ENCODE peak calls at places on chromosomes 7 and 10, in six cellular contexts. T is IMR-90, R is lung, M is cardiac muscle cell, F is neural progenitor cell, B is heart right ventricle. G is an unnamed sample.

GRCh38 chr10:44974628-44975431 is 3.8 kb downstream of the DEPP1 start:
- DNase-seq in F (peak), T (no peak), R (peak), B (peak), M (peak), G (peak)

GRCh38 chr10:99276848-99277486 is 41.3 kb upstream of the HPSE2 start:
- DNase-seq in B (no peak), R (no peak), T (peak), F (peak), M (peak), G (peak)

GRCh38 chr7:84412161-84412969 is 217.8 kb upstream of the SEMA3A start:
- DNase-seq in T (peak), M (no peak), B (no peak), R (no peak), F (peak), G (peak)

GRCh38 chr7:2734084-2734601 is 46.1 kb downstream of the AMZ1 start:
- DNase-seq in B (no peak), R (no peak), F (no peak), M (no peak), T (no peak), G (no peak)

GRCh38 chr7:20330176-20330796 is 414 bp upstream of the ITGB8 start:
- DNase-seq in R (peak), M (peak), F (peak), T (peak), B (peak), G (peak)

GRCh38 chr7:19442016-19442785 is 266.6 kb downstream of the POLR1F start:
- DNase-seq in T (peak), B (no peak), F (peak), R (no peak), M (peak), G (peak)

GRCh38 chr10:98519936-98520335 is 73.2 kb upstream of the HPS1 start:
- DNase-seq in R (no peak), B (no peak), F (peak), M (no peak), T (no peak), G (no peak)

GRCh38 chr10:44308935-44309334 is 76.0 kb downstream of the CXCL12 start:
- DNase-seq in B (no peak), T (no peak), R (no peak), M (no peak), F (no peak), G (no peak)

GRCh38 chr7:150955519-150956394 is 22.4 kb downstream of the KCNH2 start:
- DNase-seq in R (no peak), T (peak), M (peak), F (peak), B (peak), G (no peak)

GRCh38 chr10:113504423-113504822 is 48.4 kb upstream of the HABP2 start:
- DNase-seq in M (no peak), F (no peak), R (no peak), B (no peak), T (no peak), G (peak)

GRCh38 chr7:140229591-140230516 is 53.1 kb upstream of the KDM7A start:
- DNase-seq in M (peak), B (no peak), T (no peak), F (peak), R (no peak), G (no peak)

GRCh38 chr10:107546986-107547385 is 382.5 kb upstream of the SORCS1 start:
- DNase-seq in M (no peak), T (no peak), F (no peak), B (no peak), R (no peak), G (no peak)

GRCh38 chr10:100346351-100346764 is 675 bp upstream of the SCD start:
- DNase-seq in M (peak), F (peak), T (peak), R (peak), B (peak), G (peak)

GRCh38 chr7:137032436-137032835 is 164.0 kb downstream of the CHRM2 start:
- DNase-seq in M (no peak), T (peak), R (no peak), B (no peak), F (no peak), G (no peak)

GRCh38 chr7:28076421-28077163 is 104.0 kb downstream of the JAZF1 start:
- DNase-seq in F (no peak), B (no peak), T (no peak), M (no peak), R (no peak), G (no peak)

GRCh38 chr10:24231200-24231599 is 22.3 kb downstream of the KIAA1217 start:
- DNase-seq in B (no peak), F (no peak), M (no peak), T (no peak), R (no peak), G (no peak)

GRCh38 chr7:70665997-70666396 is 465.9 kb upstream of the GALNT17 start:
- DNase-seq in R (no peak), B (no peak), T (no peak), M (no peak), F (no peak), G (no peak)

GRCh38 chr7:134855467-134855866 is 76.0 kb downstream of the CALD1 start:
- DNase-seq in B (no peak), M (no peak), F (no peak), R (no peak), T (no peak), G (peak)

GRCh38 chr10:70737977-70738376 is 47.2 kb downstream of the TBATA start:
- DNase-seq in B (no peak), M (no peak), F (no peak), R (no peak), T (no peak), G (no peak)

GRCh38 chr7:21767300-21767900 is 178.3 kb downstream of the CDCA7L start:
- DNase-seq in B (peak), M (peak), R (peak), T (peak), F (peak), G (peak)

GRCh38 chr7:148385009-148385682 is 205.4 kb upstream of the C7orf33 start:
- DNase-seq in B (no peak), M (no peak), T (no peak), R (no peak), F (peak), G (no peak)

GRCh38 chr10:109018892-109019507 is 904.3 kb downstream of the XPNPEP1 start:
- DNase-seq in R (no peak), F (no peak), T (no peak), M (no peak), B (no peak), G (peak)

GRCh38 chr10:129811208-129811607 is 152.9 kb downstream of the EBF3 start:
- DNase-seq in B (no peak), T (no peak), F (no peak), R (no peak), M (no peak), G (no peak)

GRCh38 chr7:18890134-18890533 is 227.3 kb downstream of the TWIST1 start:
- DNase-seq in T (peak), F (no peak), M (no peak), R (no peak), B (no peak), G (peak)

GRCh38 chr7:55537458-55537825 is 34.9 kb downstream of the VOPP1 start:
- DNase-seq in T (no peak), M (no peak), R (no peak), F (no peak), B (no peak), G (no peak)

GRCh38 chr10:102813734-102814455 is 23.3 kb downstream of the CYP17A1 start:
- DNase-seq in T (peak), M (no peak), F (no peak), B (no peak), R (no peak), G (peak)

GRCh38 chr7:110541962-110542361 is 549.0 kb upstream of the LRRN3 start:
- DNase-seq in M (no peak), F (no peak), R (no peak), B (no peak), T (peak), G (no peak)

GRCh38 chr7:158343936-158344455 is 243.6 kb downstream of the PTPRN2 start:
- DNase-seq in M (no peak), F (no peak), T (no peak), R (no peak), B (peak), G (no peak)

GRCh38 chr10:116665541-116666125 is 44.9 kb downstream of the PNLIPRP2 start:
- DNase-seq in B (peak), M (peak), R (no peak), F (no peak), T (peak), G (peak)

GRCh38 chr7:44104880-44105771 is 981 bp downstream of the AEBP1 start:
- DNase-seq in T (peak), R (no peak), M (peak), B (no peak), F (peak), G (peak)

GRCh38 chr7:44107116-44107960 is 3.2 kb downstream of the AEBP1 start:
- DNase-seq in F (no peak), T (no peak), M (no peak), B (no peak), R (no peak), G (no peak)

GRCh38 chr7:44106311-44107065 is 2.3 kb downstream of the AEBP1 start:
- DNase-seq in M (no peak), R (no peak), B (no peak), T (no peak), F (no peak), G (no peak)

GRCh38 chr7:44103941-44104879 is at the start of gene AEBP1:
- DNase-seq in F (peak), M (peak), T (no peak), R (no peak), B (peak), G (peak)

DNA sequence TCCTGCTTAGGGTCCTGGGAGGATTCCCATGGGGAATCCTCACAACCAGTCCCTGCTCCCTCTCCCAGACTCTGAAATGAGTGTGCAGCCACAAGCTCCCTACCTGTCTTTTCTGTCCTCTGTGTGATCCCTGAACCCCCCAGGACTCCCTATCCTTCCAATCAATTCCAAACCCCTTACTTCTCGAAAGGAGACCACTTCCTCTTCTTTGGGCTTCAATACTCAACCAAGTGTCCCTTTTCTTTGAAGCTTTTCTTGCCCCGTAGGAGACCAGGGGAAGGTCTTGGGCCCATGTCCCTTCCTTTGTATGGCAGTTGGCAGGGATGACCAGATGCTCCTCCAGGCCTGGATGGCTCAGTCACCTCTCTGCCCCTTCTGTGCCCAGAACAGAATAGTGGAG is 1.7 kb downstream of the AEBP1 start:
- DNase-seq in B (no peak), R (no peak), M (no peak), F (no peak), T (no peak), G (no peak)
- H3K4me3 ChIP-seq in B (peak), R (peak), M (no peak), F (no peak), T (no peak), G (peak)

DNA sequence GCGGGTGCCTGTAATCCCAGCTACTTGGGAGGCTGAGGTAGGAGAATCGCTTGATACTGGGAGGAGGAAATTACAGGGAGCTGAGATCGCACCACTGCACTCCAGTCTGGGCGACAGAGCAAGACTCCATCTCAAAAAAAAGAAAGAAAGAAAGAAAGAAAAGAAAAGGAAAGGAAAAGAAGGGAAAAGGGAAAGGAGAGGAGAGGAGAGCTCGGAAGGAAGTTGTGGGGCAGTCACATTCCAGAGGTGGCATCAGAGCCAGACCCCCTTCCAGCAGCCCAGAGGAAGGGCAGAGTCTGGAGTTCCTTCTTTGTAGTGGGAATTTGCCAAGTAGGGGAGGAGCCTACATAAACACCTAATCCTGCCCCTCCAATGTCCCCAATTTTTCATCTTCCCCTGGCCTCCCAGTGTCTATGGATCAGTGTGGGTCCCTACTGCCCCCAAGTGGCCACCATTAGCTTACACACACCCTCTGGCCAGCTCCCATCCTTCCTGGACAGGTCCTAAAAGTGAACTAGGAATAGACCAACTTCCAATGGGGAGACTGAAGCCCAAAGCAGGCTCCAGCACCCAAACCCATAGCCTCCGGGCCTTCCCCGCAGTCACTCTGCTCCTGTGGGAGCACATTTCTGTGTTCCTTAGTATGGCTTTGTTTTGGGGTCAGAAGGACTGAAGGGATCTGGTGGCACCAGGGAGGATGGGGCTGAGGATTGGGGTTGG is 39.6 kb upstream of the HSPB1 start:
- DNase-seq in M (peak), R (peak), F (peak), B (peak), T (peak), G (peak)
- TF ChIP-seq CTCF in M (peak), R (peak), F (peak), B (peak), T (peak), G (peak)

GRCh38 chr7:75968561-75969001 is 25.8 kb downstream of the TMEM120A start:
- DNase-seq in R (no peak), M (no peak), T (no peak), B (no peak), F (no peak), G (no peak)

GRCh38 chr7:75969182-75969581 is 25.2 kb downstream of the TMEM120A start:
- DNase-seq in R (no peak), F (no peak), T (no peak), M (no peak), B (no peak), G (peak)

GRCh38 chr7:75971309-75971960 is 23.0 kb downstream of the TMEM120A start:
- DNase-seq in M (no peak), B (no peak), R (no peak), F (no peak), T (no peak), G (no peak)

GRCh38 chr7:75969704-75970498 is 24.5 kb downstream of the TMEM120A start:
- DNase-seq in F (no peak), M (no peak), B (no peak), R (no peak), T (no peak), G (no peak)

GRCh38 chr7:75971961-75972763 is 22.2 kb downstream of the TMEM120A start:
- DNase-seq in B (peak), M (peak), T (no peak), F (peak), R (no peak), G (peak)
- H3K4me3 ChIP-seq in B (no peak), M (no peak), T (no peak), F (no peak), R (no peak), G (no peak)

GRCh38 chr10:104622598-104623209 is 18.4 kb upstream of the SORCS3 start:
- DNase-seq in T (no peak), R (no peak), F (peak), B (no peak), M (peak), G (peak)
- TF ChIP-seq CTCF in T (no peak), R (no peak), F (peak), B (peak), M (peak), G (peak)

DNA sequence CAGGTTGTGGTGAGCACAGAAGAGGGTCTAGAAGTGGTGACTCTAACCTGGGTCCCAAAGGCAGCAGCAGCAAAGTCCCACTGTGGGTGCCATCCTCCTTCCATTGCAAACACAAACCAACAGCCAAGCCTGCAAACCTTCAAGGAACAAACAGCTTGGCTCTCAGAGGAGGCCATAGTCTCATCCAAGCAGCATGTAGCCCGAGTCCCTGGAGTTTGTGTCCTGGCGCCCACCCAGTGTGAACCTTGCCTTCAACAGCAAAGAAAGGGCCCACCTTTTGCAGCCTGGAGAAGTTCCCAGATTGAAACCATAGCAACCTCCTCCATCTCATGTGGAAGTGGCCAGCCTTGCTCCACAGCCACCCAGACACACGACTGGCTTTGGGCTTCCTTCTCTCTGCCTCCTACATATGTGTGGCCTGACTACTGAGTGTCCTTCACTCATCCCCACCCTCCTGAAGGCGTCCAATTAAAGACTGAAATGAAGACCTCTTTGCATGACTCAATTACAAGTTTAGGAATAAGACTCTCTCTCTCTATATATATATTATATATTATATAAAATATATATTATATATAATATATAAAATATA is 106.1 kb downstream of the C10orf90 start:
- DNase-seq in R (no peak), M (no peak), T (no peak), B (no peak), F (no peak), G (no peak)
- H3K4me3 ChIP-seq in R (no peak), M (no peak), T (no peak), B (no peak), F (no peak), G (no peak)